ENCODE peak calls at places on chromosomes 7 and 10, in nine cellular contexts. One of them, this sample, is unnamed.

GRCh38 chr7:150448789-150449147 is 1.7 kb upstream of the GIMAP8 start:
- DNase-seq in A549: peak
- DNase-seq in stomach: peak
- DNase-seq in HepG2: peak
- DNase-seq in H1: peak
- DNase-seq in GM12878: no peak
- DNase-seq in K562: peak
- DNase-seq in tibial nerve: peak
- DNase-seq in suprapubic skin: peak
- DNase-seq in this sample: peak

GRCh38 chr7:155590215-155591023 is 44.1 kb upstream of the CNPY1 start:
- DNase-seq in A549: no peak
- DNase-seq in stomach: peak
- DNase-seq in HepG2: peak
- DNase-seq in H1: no peak
- DNase-seq in GM12878: no peak
- DNase-seq in K562: peak
- DNase-seq in tibial nerve: no peak
- DNase-seq in suprapubic skin: no peak
- DNase-seq in this sample: peak

GRCh38 chr7:106070567-106071254 is 41.4 kb downstream of the SYPL1 start:
- DNase-seq in A549: no peak
- DNase-seq in stomach: no peak
- DNase-seq in HepG2: no peak
- DNase-seq in H1: no peak
- DNase-seq in GM12878: no peak
- DNase-seq in K562: no peak
- DNase-seq in tibial nerve: no peak
- DNase-seq in suprapubic skin: no peak
- DNase-seq in this sample: no peak

GRCh38 chr10:28393956-28394568 is 91.2 kb upstream of the MPP7 start:
- DNase-seq in A549: peak
- DNase-seq in stomach: peak
- DNase-seq in HepG2: peak
- DNase-seq in H1: peak
- DNase-seq in GM12878: no peak
- DNase-seq in K562: peak
- DNase-seq in tibial nerve: peak
- DNase-seq in suprapubic skin: no peak
- DNase-seq in this sample: peak

GRCh38 chr10:101008823-101009423 is 9.3 kb downstream of the LZTS2 start:
- DNase-seq in A549: no peak
- DNase-seq in stomach: no peak
- DNase-seq in HepG2: peak
- DNase-seq in H1: no peak
- DNase-seq in GM12878: no peak
- DNase-seq in K562: no peak
- DNase-seq in tibial nerve: no peak
- DNase-seq in suprapubic skin: no peak
- DNase-seq in this sample: no peak

GRCh38 chr10:972763-973162 is 15.5 kb upstream of the GTPBP4 start:
- DNase-seq in A549: no peak
- DNase-seq in stomach: no peak
- DNase-seq in HepG2: no peak
- DNase-seq in H1: no peak
- DNase-seq in GM12878: no peak
- DNase-seq in K562: no peak
- DNase-seq in tibial nerve: no peak
- DNase-seq in suprapubic skin: no peak
- DNase-seq in this sample: no peak

GRCh38 chr7:604884-605531 is 85.4 kb upstream of the PDGFA start:
- DNase-seq in A549: no peak
- DNase-seq in stomach: no peak
- DNase-seq in HepG2: no peak
- DNase-seq in H1: no peak
- DNase-seq in GM12878: no peak
- DNase-seq in K562: peak
- DNase-seq in tibial nerve: no peak
- DNase-seq in suprapubic skin: no peak
- DNase-seq in this sample: no peak

GRCh38 chr7:2928613-2929311 is 84.7 kb upstream of the GNA12 start:
- DNase-seq in A549: no peak
- DNase-seq in stomach: no peak
- DNase-seq in HepG2: no peak
- DNase-seq in H1: no peak
- DNase-seq in GM12878: no peak
- DNase-seq in K562: no peak
- DNase-seq in tibial nerve: no peak
- DNase-seq in suprapubic skin: peak
- DNase-seq in this sample: no peak

GRCh38 chr10:5442056-5442989 is 30.0 kb downstream of the NET1 start:
- DNase-seq in A549: peak
- DNase-seq in stomach: no peak
- DNase-seq in HepG2: peak
- DNase-seq in H1: no peak
- DNase-seq in GM12878: no peak
- DNase-seq in K562: peak
- DNase-seq in tibial nerve: no peak
- DNase-seq in suprapubic skin: no peak
- DNase-seq in this sample: no peak

GRCh38 chr10:5504146-5505072 is 5.0 kb upstream of the CALML5 start:
- DNase-seq in A549: no peak
- DNase-seq in stomach: no peak
- DNase-seq in HepG2: no peak
- DNase-seq in H1: no peak
- DNase-seq in GM12878: no peak
- DNase-seq in K562: no peak
- DNase-seq in tibial nerve: no peak
- DNase-seq in suprapubic skin: no peak
- DNase-seq in this sample: peak

GRCh38 chr7:92740713-92741126 is 95.7 kb downstream of the CDK6 start:
- DNase-seq in A549: peak
- DNase-seq in stomach: no peak
- DNase-seq in HepG2: no peak
- DNase-seq in H1: no peak
- DNase-seq in GM12878: no peak
- DNase-seq in K562: no peak
- DNase-seq in tibial nerve: no peak
- DNase-seq in suprapubic skin: no peak
- DNase-seq in this sample: no peak

GRCh38 chr10:71830726-71831125 is 20.3 kb downstream of the PSAP start:
- DNase-seq in A549: no peak
- DNase-seq in stomach: no peak
- DNase-seq in HepG2: no peak
- DNase-seq in H1: no peak
- DNase-seq in GM12878: no peak
- DNase-seq in K562: no peak
- DNase-seq in tibial nerve: no peak
- DNase-seq in suprapubic skin: no peak
- DNase-seq in this sample: no peak

GRCh38 chr10:71828702-71829101 is 22.3 kb downstream of the PSAP start:
- DNase-seq in A549: no peak
- DNase-seq in stomach: no peak
- DNase-seq in HepG2: no peak
- DNase-seq in H1: no peak
- DNase-seq in GM12878: no peak
- DNase-seq in K562: no peak
- DNase-seq in tibial nerve: no peak
- DNase-seq in suprapubic skin: no peak
- DNase-seq in this sample: no peak

GRCh38 chr10:71831646-71832552 is 19.2 kb downstream of the PSAP start:
- DNase-seq in A549: peak
- DNase-seq in stomach: peak
- DNase-seq in HepG2: no peak
- DNase-seq in H1: no peak
- DNase-seq in GM12878: no peak
- DNase-seq in K562: no peak
- DNase-seq in tibial nerve: no peak
- DNase-seq in suprapubic skin: no peak
- DNase-seq in this sample: peak

GRCh38 chr10:71827828-71828227 is 23.2 kb downstream of the PSAP start:
- DNase-seq in A549: no peak
- DNase-seq in stomach: no peak
- DNase-seq in HepG2: no peak
- DNase-seq in H1: no peak
- DNase-seq in GM12878: no peak
- DNase-seq in K562: no peak
- DNase-seq in tibial nerve: no peak
- DNase-seq in suprapubic skin: no peak
- DNase-seq in this sample: no peak

GRCh38 chr10:71829171-71829570 is 21.9 kb downstream of the PSAP start:
- DNase-seq in A549: no peak
- DNase-seq in stomach: no peak
- DNase-seq in HepG2: no peak
- DNase-seq in H1: no peak
- DNase-seq in GM12878: no peak
- DNase-seq in K562: no peak
- DNase-seq in tibial nerve: no peak
- DNase-seq in suprapubic skin: no peak
- DNase-seq in this sample: no peak
- H3K27ac ChIP-seq in A549: no peak
- H3K27ac ChIP-seq in stomach: no peak
- H3K27ac ChIP-seq in HepG2: no peak
- H3K27ac ChIP-seq in H1: no peak
- H3K27ac ChIP-seq in GM12878: no peak
- H3K27ac ChIP-seq in K562: no peak
- H3K27ac ChIP-seq in tibial nerve: peak
- H3K27ac ChIP-seq in suprapubic skin: no peak
- H3K27ac ChIP-seq in this sample: no peak

DNA sequence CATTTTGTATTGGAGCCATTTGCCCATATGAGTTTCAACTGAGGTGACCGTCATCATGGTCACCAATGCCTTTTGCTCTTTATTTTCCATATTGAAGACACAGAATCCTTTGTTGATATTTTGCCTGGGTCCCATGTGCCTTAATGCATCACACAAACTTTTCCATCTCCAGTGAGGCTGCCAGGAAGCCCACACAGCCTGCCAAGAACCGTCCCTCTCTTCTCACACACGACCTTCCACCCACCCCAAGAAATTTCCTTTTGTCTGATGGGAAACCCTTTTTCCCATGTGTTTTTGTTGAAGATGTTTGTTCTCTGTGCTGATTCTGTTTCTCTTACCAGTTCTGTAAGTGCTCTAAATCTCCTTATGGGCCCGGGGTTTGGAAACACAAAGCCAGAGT is 168.9 kb downstream of the CSTF2T start:
- DNase-seq in A549: no peak
- DNase-seq in stomach: no peak
- DNase-seq in HepG2: no peak
- DNase-seq in H1: no peak
- DNase-seq in GM12878: no peak
- DNase-seq in K562: no peak
- DNase-seq in tibial nerve: no peak
- DNase-seq in suprapubic skin: no peak
- DNase-seq in this sample: no peak
- TF ChIP-seq EP300 in A549: no peak
- TF ChIP-seq EP300 in stomach: no peak
- TF ChIP-seq EP300 in HepG2: no peak
- TF ChIP-seq EP300 in H1: no peak
- TF ChIP-seq EP300 in GM12878: no peak
- TF ChIP-seq EP300 in K562: no peak
- TF ChIP-seq EP300 in tibial nerve: no peak
- TF ChIP-seq EP300 in suprapubic skin: no peak
- TF ChIP-seq EP300 in this sample: no peak

DNA sequence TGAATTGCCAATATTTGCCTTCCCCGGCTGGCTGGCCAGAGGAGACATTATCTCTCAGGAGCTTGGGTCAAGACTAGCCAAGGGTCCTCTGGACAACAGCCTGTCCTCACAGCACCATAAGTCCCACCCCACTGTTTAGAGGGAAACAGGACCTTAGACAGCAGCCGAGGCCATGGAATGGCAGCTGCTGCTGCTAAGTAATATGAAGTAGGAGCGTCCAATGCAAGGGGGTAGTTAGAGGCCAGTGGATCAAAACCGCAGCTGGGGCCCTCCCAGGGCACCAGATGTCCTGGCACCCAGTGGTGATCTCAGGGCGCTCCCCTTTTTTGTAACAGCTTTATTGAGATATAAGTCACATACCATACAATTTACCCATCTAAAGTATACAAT is 12.9 kb upstream of the KCP start:
- DNase-seq in A549: no peak
- DNase-seq in stomach: no peak
- DNase-seq in HepG2: no peak
- DNase-seq in H1: no peak
- DNase-seq in GM12878: no peak
- DNase-seq in K562: no peak
- DNase-seq in tibial nerve: peak
- DNase-seq in suprapubic skin: peak
- DNase-seq in this sample: no peak
- H3K27ac ChIP-seq in A549: no peak
- H3K27ac ChIP-seq in stomach: no peak
- H3K27ac ChIP-seq in HepG2: no peak
- H3K27ac ChIP-seq in H1: no peak
- H3K27ac ChIP-seq in GM12878: no peak
- H3K27ac ChIP-seq in K562: no peak
- H3K27ac ChIP-seq in tibial nerve: no peak
- H3K27ac ChIP-seq in suprapubic skin: no peak
- H3K27ac ChIP-seq in this sample: no peak

GRCh38 chr7:78153285-78153684 is 354.7 kb downstream of the PHTF2 start:
- DNase-seq in A549: no peak
- DNase-seq in stomach: no peak
- DNase-seq in HepG2: no peak
- DNase-seq in H1: no peak
- DNase-seq in GM12878: no peak
- DNase-seq in K562: no peak
- DNase-seq in tibial nerve: no peak
- DNase-seq in suprapubic skin: no peak
- DNase-seq in this sample: no peak
- TF ChIP-seq EP300 in A549: no peak
- TF ChIP-seq EP300 in stomach: no peak
- TF ChIP-seq EP300 in HepG2: no peak
- TF ChIP-seq EP300 in H1: no peak
- TF ChIP-seq EP300 in GM12878: no peak
- TF ChIP-seq EP300 in K562: no peak
- TF ChIP-seq EP300 in tibial nerve: no peak
- TF ChIP-seq EP300 in suprapubic skin: no peak
- TF ChIP-seq EP300 in this sample: no peak

DNA sequence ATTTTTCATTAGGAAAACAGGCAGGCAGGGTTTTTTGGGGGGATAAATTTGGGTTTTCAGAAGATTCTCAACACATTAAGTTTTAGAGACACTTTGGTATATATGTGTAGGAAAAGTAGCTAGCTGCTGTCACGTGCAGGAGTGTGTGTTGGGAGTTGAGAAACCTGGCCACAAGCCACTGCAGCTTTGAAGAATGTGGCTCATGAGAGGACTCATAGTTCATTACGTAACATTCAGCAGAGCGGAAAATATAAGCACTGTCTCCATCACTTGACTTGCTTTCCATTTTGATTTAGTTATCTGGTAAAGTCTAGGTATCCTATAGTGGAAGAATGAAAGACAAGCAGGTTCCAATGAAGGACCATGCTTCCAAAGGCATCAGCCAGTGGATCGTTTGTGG is 31.2 kb downstream of the SMNDC1 start:
- DNase-seq in A549: peak
- DNase-seq in stomach: peak
- DNase-seq in HepG2: peak
- DNase-seq in H1: no peak
- DNase-seq in GM12878: peak
- DNase-seq in K562: no peak
- DNase-seq in tibial nerve: peak
- DNase-seq in suprapubic skin: peak
- DNase-seq in this sample: peak
- H3K27ac ChIP-seq in A549: no peak
- H3K27ac ChIP-seq in stomach: no peak
- H3K27ac ChIP-seq in HepG2: no peak
- H3K27ac ChIP-seq in H1: no peak
- H3K27ac ChIP-seq in GM12878: no peak
- H3K27ac ChIP-seq in K562: no peak
- H3K27ac ChIP-seq in tibial nerve: peak
- H3K27ac ChIP-seq in suprapubic skin: no peak
- H3K27ac ChIP-seq in this sample: no peak

This sample was measured in transverse colon.